ENCODE peak calls at places on chromosome 9, in seven cellular contexts. One of them, this sample, is unnamed.

GRCh38 chr9:125758986-125759811 is 12.0 kb downstream of the PBX3 start:
- DNase-seq in M059J: peak
- DNase-seq in CD8-positive, alpha-beta T cell: no peak
- DNase-seq in AG04450: no peak
- DNase-seq in HL-60: peak
- DNase-seq in stimulated activated CD8-positive, alpha-beta memory T cell treated with anti-CD3 and anti-CD28 coated beads, Interleukin-15, amount 100 ng/mL, for 1 hour: no peak
- DNase-seq in neural progenitor cell: peak
- DNase-seq in this sample: peak

GRCh38 chr9:130768265-130768664 is 66.8 kb upstream of the ABL1 start:
- DNase-seq in M059J: no peak
- DNase-seq in CD8-positive, alpha-beta T cell: no peak
- DNase-seq in neural progenitor cell: no peak
- DNase-seq in AG04450: no peak
- DNase-seq in stimulated activated CD8-positive, alpha-beta memory T cell treated with anti-CD3 and anti-CD28 coated beads, Interleukin-15, amount 100 ng/mL, for 1 hour: no peak
- DNase-seq in HL-60: no peak
- DNase-seq in this sample: peak

GRCh38 chr9:13387668-13388124 is 108.2 kb upstream of the MPDZ start:
- DNase-seq in AG04450: no peak
- DNase-seq in M059J: no peak
- DNase-seq in CD8-positive, alpha-beta T cell: no peak
- DNase-seq in neural progenitor cell: no peak
- DNase-seq in HL-60: no peak
- DNase-seq in stimulated activated CD8-positive, alpha-beta memory T cell treated with anti-CD3 and anti-CD28 coated beads, Interleukin-15, amount 100 ng/mL, for 1 hour: no peak
- DNase-seq in this sample: no peak

GRCh38 chr9:77014597-77015263 is 4.7 kb upstream of the FOXB2 start:
- DNase-seq in AG04450: no peak
- DNase-seq in neural progenitor cell: peak
- DNase-seq in stimulated activated CD8-positive, alpha-beta memory T cell treated with anti-CD3 and anti-CD28 coated beads, Interleukin-15, amount 100 ng/mL, for 1 hour: no peak
- DNase-seq in M059J: no peak
- DNase-seq in CD8-positive, alpha-beta T cell: no peak
- DNase-seq in HL-60: no peak
- DNase-seq in this sample: no peak

GRCh38 chr9:92603990-92604389 is 65.9 kb downstream of the IPPK start:
- DNase-seq in stimulated activated CD8-positive, alpha-beta memory T cell treated with anti-CD3 and anti-CD28 coated beads, Interleukin-15, amount 100 ng/mL, for 1 hour: no peak
- DNase-seq in AG04450: no peak
- DNase-seq in CD8-positive, alpha-beta T cell: no peak
- DNase-seq in M059J: no peak
- DNase-seq in HL-60: no peak
- DNase-seq in neural progenitor cell: no peak
- DNase-seq in this sample: no peak

GRCh38 chr9:27394154-27394825 is 97.3 kb upstream of the EQTN start:
- DNase-seq in HL-60: no peak
- DNase-seq in AG04450: no peak
- DNase-seq in M059J: peak
- DNase-seq in CD8-positive, alpha-beta T cell: no peak
- DNase-seq in stimulated activated CD8-positive, alpha-beta memory T cell treated with anti-CD3 and anti-CD28 coated beads, Interleukin-15, amount 100 ng/mL, for 1 hour: no peak
- DNase-seq in neural progenitor cell: peak
- DNase-seq in this sample: no peak

GRCh38 chr9:109250771-109251079 is 70.1 kb downstream of the EPB41L4B start:
- DNase-seq in HL-60: no peak
- DNase-seq in M059J: no peak
- DNase-seq in neural progenitor cell: no peak
- DNase-seq in stimulated activated CD8-positive, alpha-beta memory T cell treated with anti-CD3 and anti-CD28 coated beads, Interleukin-15, amount 100 ng/mL, for 1 hour: no peak
- DNase-seq in AG04450: no peak
- DNase-seq in CD8-positive, alpha-beta T cell: no peak
- DNase-seq in this sample: no peak

GRCh38 chr9:100315561-100315960 is 37.2 kb downstream of the TEX10 start:
- DNase-seq in AG04450: no peak
- DNase-seq in neural progenitor cell: no peak
- DNase-seq in M059J: no peak
- DNase-seq in stimulated activated CD8-positive, alpha-beta memory T cell treated with anti-CD3 and anti-CD28 coated beads, Interleukin-15, amount 100 ng/mL, for 1 hour: no peak
- DNase-seq in CD8-positive, alpha-beta T cell: no peak
- DNase-seq in HL-60: no peak
- DNase-seq in this sample: no peak

GRCh38 chr9:2576631-2577030 is 45.0 kb upstream of the VLDLR start:
- DNase-seq in HL-60: no peak
- DNase-seq in CD8-positive, alpha-beta T cell: no peak
- DNase-seq in neural progenitor cell: no peak
- DNase-seq in AG04450: no peak
- DNase-seq in stimulated activated CD8-positive, alpha-beta memory T cell treated with anti-CD3 and anti-CD28 coated beads, Interleukin-15, amount 100 ng/mL, for 1 hour: no peak
- DNase-seq in M059J: no peak
- DNase-seq in this sample: no peak